ENCODE peak calls at places on chromosomes 16 and 17, in seven cellular contexts. U is fibroblast of villous mesenchyme, V is sigmoid colon, Y is esophagus squamous epithelium, Q is uterus, E is lower lobe of right lung, X is neural progenitor cell. R is an unnamed sample.

GRCh38 chr17:27430383-27430840 is 25.8 kb upstream of the KSR1 start:
- DNase-seq in U (no peak), V (no peak), Y (no peak), Q (no peak), E (no peak), X (no peak), R (no peak)

GRCh38 chr16:67530013-67530939 is 1.6 kb downstream of the RIPOR1 start:
- DNase-seq in U (peak; percentile 77), V (peak; percentile 92), Y (no peak), Q (peak; percentile 81), E (peak; percentile 84), X (peak; percentile 59), R (no peak)

GRCh38 chr16:22970191-22970845 is 156.4 kb downstream of the HS3ST2 start:
- DNase-seq in U (no peak), V (no peak), Y (no peak), Q (no peak), E (no peak), X (peak; percentile 45), R (no peak)

GRCh38 chr17:37743875-37744632 is 805 bp downstream of the HNF1B start:
- DNase-seq in U (no peak), V (no peak), Y (no peak), Q (no peak), E (peak; percentile 72), X (peak; percentile 79), R (no peak)

GRCh38 chr16:24151482-24151939 is 104.6 kb upstream of the CACNG3 start:
- DNase-seq in U (no peak), V (no peak), Y (no peak), Q (no peak), E (no peak), X (peak; percentile 38), R (no peak)

GRCh38 chr17:18362509-18363020 is 785 bp downstream of the SHMT1 start:
- DNase-seq in U (peak; percentile 28), V (peak; percentile 89), Y (no peak), Q (peak; percentile 51), E (peak; percentile 82), X (peak; percentile 55), R (no peak)

GRCh38 chr16:70778901-70779309 is 22.1 kb downstream of the VAC14 start:
- DNase-seq in U (peak; percentile 93), V (peak; percentile 85), Y (no peak), Q (peak; percentile 89), E (no peak), X (peak; percentile 92), R (no peak)

GRCh38 chr17:79388556-79389295 is 222.1 kb downstream of the RBFOX3 start:
- DNase-seq in U (peak; percentile 19), V (no peak), Y (no peak), Q (no peak), E (peak; percentile 57), X (peak; percentile 88), R (no peak)

GRCh38 chr17:78925662-78926555 is 722 bp upstream of the TIMP2 start:
- DNase-seq in U (peak; percentile 90), V (peak; percentile 97), Y (no peak), Q (peak; percentile 87), E (peak; percentile 83), X (peak; percentile 45), R (no peak)

GRCh38 chr17:45043813-45044540 is 7.5 kb downstream of the DCAKD start:
- DNase-seq in U (no peak), V (no peak), Y (no peak), Q (no peak), E (no peak), X (no peak), R (no peak)

GRCh38 chr17:76354747-76355310 is 1.1 kb upstream of the PRPSAP1 start:
- DNase-seq in U (no peak), V (no peak), Y (no peak), Q (no peak), E (peak; percentile 36), X (no peak), R (no peak)

GRCh38 chr16:20740007-20740883 is 1.4 kb downstream of the THUMPD1 start:
- DNase-seq in U (no peak), V (no peak), Y (no peak), Q (no peak), E (no peak), X (no peak), R (no peak)

GRCh38 chr16:3800477-3801270 is 79.8 kb downstream of the CREBBP start:
- DNase-seq in U (no peak), V (no peak), Y (no peak), Q (no peak), E (no peak), X (no peak), R (no peak)

GRCh38 chr17:65696739-65697394 is 135.4 kb upstream of the AXIN2 start:
- DNase-seq in U (peak; percentile 75), V (no peak), Y (no peak), Q (no peak), E (no peak), X (no peak), R (no peak)

GRCh38 chr16:59412275-59412841 is 678.2 kb upstream of the GOT2 start:
- DNase-seq in U (no peak), V (no peak), Y (no peak), Q (no peak), E (no peak), X (peak; percentile 41), R (no peak)

GRCh38 chr16:11205754-11206459 is 50.1 kb downstream of the SOCS1 start:
- DNase-seq in U (peak; percentile 48), V (no peak), Y (no peak), Q (no peak), E (no peak), X (no peak), R (no peak)

GRCh38 chr17:43823350-43824084 is 9.4 kb downstream of the MPP3 start:
- DNase-seq in U (no peak), V (peak; percentile 63), Y (no peak), Q (no peak), E (peak; percentile 79), X (no peak), R (no peak)

GRCh38 chr17:17710728-17711541 is 29.7 kb downstream of the RAI1 start:
- DNase-seq in U (peak; percentile 90), V (peak; percentile 83), Y (no peak), Q (peak; percentile 66), E (peak; percentile 92), X (peak; percentile 84), R (no peak)

GRCh38 chr16:84942786-84943185 is 68.5 kb downstream of the ZDHHC7 start:
- DNase-seq in U (peak; percentile 42), V (no peak), Y (no peak), Q (no peak), E (no peak), X (no peak), R (no peak)

GRCh38 chr16:87707097-87707496 is 58.7 kb downstream of the KLHDC4 start:
- DNase-seq in U (no peak), V (no peak), Y (no peak), Q (no peak), E (no peak), X (peak; percentile 52), R (no peak)
- TF ChIP-seq CTCF in U (no peak), V (no peak), Y (no peak), Q (no peak), E (no peak), X (peak; percentile 34), R (no peak)

GRCh38 chr16:88922114-88922825 is 54.7 kb downstream of the CBFA2T3 start:
- DNase-seq in U (peak; percentile 63), V (peak; percentile 84), Y (no peak), Q (peak; percentile 62), E (peak; percentile 78), X (peak; percentile 54), R (no peak)
- H3K4me3 ChIP-seq in U (no peak overlapping the region), V (no peak overlapping the region), Y (no peak overlapping the region), Q (no peak overlapping the region), E (peak overlapping the region; percentile 29), X (no peak overlapping the region), R (no peak overlapping the region)

GRCh38 chr16:88754109-88754911 is 30.7 kb downstream of the PIEZO1 start:
- DNase-seq in U (no peak), V (no peak), Y (no peak), Q (no peak), E (no peak), X (no peak), R (no peak)

GRCh38 chr16:88753191-88753590 is 31.8 kb downstream of the PIEZO1 start:
- DNase-seq in U (no peak), V (no peak), Y (no peak), Q (no peak), E (no peak), X (no peak), R (no peak)

GRCh38 chr16:88753600-88753999 is 31.4 kb downstream of the PIEZO1 start:
- DNase-seq in U (no peak), V (no peak), Y (no peak), Q (no peak), E (no peak), X (no peak), R (no peak)

GRCh38 chr16:88755745-88756443 is 29.1 kb downstream of the PIEZO1 start:
- DNase-seq in U (no peak), V (no peak), Y (no peak), Q (no peak), E (no peak), X (no peak), R (no peak)

DNA sequence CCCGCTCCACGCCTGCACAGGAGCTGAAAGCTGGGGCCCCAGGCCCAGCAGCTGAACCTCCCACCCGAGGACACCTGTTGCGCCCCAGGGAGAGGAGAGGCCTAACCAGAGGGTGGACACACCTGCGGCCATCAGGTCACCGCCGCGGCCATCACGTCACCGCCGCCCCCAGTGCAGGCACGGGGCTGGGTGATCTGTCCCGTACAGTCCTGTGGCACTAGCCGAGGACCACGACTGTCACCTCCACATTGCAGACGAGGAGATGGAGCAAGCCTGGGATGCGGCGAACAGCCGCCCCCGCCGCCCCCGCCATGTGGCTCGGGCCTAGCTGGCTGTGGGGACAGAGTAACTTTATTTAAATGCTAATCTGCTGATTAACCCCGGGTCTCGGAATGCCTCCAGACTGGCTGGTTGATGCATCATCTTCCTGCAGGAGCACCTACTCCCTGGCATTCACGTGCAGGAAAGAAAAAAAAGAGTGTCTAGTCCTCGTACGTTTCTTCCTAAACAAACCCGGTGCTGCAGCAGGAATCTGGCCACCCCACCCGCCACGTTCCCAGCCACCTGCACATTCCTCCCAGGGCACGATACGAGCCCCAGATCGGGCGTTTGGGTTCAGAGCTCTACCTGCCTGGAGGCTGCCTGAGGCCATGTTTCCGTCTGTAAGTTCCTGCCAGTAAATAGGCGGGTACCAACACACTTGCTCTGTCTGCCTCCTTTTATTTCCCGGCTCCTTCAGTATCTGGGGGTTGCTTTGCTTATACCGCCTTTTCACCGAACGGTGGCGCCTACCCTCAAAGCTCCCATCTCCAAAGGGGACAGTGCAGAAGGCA is 29.9 kb downstream of the PIEZO1 start:
- DNase-seq in U (peak; percentile 46), V (no peak), Y (no peak), Q (no peak), E (no peak), X (peak; percentile 80), R (no peak)
- TF ChIP-seq CTCF in U (peak; percentile 45), V (peak; percentile 14), Y (no peak), Q (no peak), E (peak; percentile 24), X (peak; percentile 68), R (no peak)

GRCh38 chr17:62573480-62574117 is 53.9 kb upstream of the MRC2 start:
- DNase-seq in U (no peak), V (no peak), Y (no peak), Q (no peak), E (no peak), X (no peak), R (no peak)

GRCh38 chr17:62566996-62567578 is 60.4 kb upstream of the MRC2 start:
- DNase-seq in U (no peak), V (no peak), Y (no peak), Q (no peak), E (no peak), X (no peak), R (no peak)

GRCh38 chr17:62576382-62576781 is 51.1 kb upstream of the MRC2 start:
- DNase-seq in U (no peak), V (no peak), Y (no peak), Q (no peak), E (no peak), X (no peak), R (no peak)

GRCh38 chr17:62572488-62573469 is 54.7 kb upstream of the MRC2 start:
- DNase-seq in U (no peak), V (no peak), Y (no peak), Q (no peak), E (no peak), X (no peak), R (no peak)
- H3K4me3 ChIP-seq in U (no peak overlapping the region), V (no peak overlapping the region), Y (no peak overlapping the region), Q (no peak overlapping the region), E (no peak overlapping the region), X (no peak overlapping the region), R (no peak overlapping the region)